ENCODE peak calls at places on chromosomes 12 and 14, in ten cellular contexts. K is neural crest cell, G is endothelial cell, X is OCI-LY7, B is osteoblast, C is astrocyte of the cerebellum, V is fibroblast of pulmonary artery, I is A673, O is foreskin fibroblast, F is upper lobe of right lung. N is an unnamed sample.

GRCh38 chr12:103392722-103393121 is 103.0 kb downstream of the C12orf42 start:
- DNase-seq in K (no peak), G (no peak), X (peak; percentile 40), I (no peak), B (no peak), V (no peak), O (no peak), F (no peak), C (no peak), N (no peak)

GRCh38 chr12:10012630-10013330 is 2.4 kb downstream of the CLEC12B start:
- DNase-seq in G (no peak), C (no peak), I (no peak), V (no peak), O (no peak), B (no peak), F (no peak), K (no peak), X (no peak), N (no peak)

GRCh38 chr12:1170411-1170810 is 179.4 kb downstream of the ERC1 start:
- DNase-seq in B (no peak), O (no peak), F (no peak), X (no peak), V (no peak), I (no peak), G (no peak), C (no peak), K (no peak), N (no peak)

GRCh38 chr12:83763425-83763824 is 1076.7 kb downstream of the TMTC2 start:
- DNase-seq in C (no peak), X (no peak), V (peak; percentile 10), B (no peak), F (no peak), K (no peak), G (no peak), O (no peak), I (no peak), N (no peak)

GRCh38 chr12:3420693-3421092 is 70.3 kb upstream of the PRMT8 start:
- DNase-seq in C (no peak), O (no peak), K (no peak), F (no peak), X (no peak), I (no peak), B (no peak), V (no peak), G (no peak), N (no peak)

GRCh38 chr14:45559626-45560025 is 306.6 kb upstream of the MIS18BP1 start:
- DNase-seq in C (no peak), X (no peak), B (no peak), K (no peak), F (no peak), G (no peak), V (no peak), I (no peak), O (no peak), N (no peak)

GRCh38 chr12:87667378-87667777 is 361.8 kb downstream of the C12orf50 start:
- DNase-seq in B (no peak), I (peak; percentile 49), K (no peak), X (peak; percentile 1), C (peak; percentile 46), F (no peak), G (no peak), O (no peak), V (peak; percentile 84), N (no peak)

GRCh38 chr12:15856097-15856982 is 25.8 kb upstream of the STRAP start:
- DNase-seq in K (peak; percentile 54), F (no peak), V (peak; percentile 86), B (no peak), O (peak; percentile 56), C (peak; percentile 60), I (peak; percentile 75), G (peak; percentile 49), X (peak; percentile 60), N (no peak)

GRCh38 chr14:50601405-50601804 is 41.5 kb downstream of the ATL1 start:
- DNase-seq in O (no peak), K (no peak), C (no peak), B (no peak), V (peak; percentile 13), F (no peak), G (no peak), I (no peak), X (no peak), N (no peak)

GRCh38 chr14:75040497-75040896 is 10.8 kb downstream of the MLH3 start:
- DNase-seq in I (no peak), B (no peak), C (no peak), F (no peak), V (no peak), O (no peak), G (no peak), X (no peak), K (no peak), N (no peak)

DNA sequence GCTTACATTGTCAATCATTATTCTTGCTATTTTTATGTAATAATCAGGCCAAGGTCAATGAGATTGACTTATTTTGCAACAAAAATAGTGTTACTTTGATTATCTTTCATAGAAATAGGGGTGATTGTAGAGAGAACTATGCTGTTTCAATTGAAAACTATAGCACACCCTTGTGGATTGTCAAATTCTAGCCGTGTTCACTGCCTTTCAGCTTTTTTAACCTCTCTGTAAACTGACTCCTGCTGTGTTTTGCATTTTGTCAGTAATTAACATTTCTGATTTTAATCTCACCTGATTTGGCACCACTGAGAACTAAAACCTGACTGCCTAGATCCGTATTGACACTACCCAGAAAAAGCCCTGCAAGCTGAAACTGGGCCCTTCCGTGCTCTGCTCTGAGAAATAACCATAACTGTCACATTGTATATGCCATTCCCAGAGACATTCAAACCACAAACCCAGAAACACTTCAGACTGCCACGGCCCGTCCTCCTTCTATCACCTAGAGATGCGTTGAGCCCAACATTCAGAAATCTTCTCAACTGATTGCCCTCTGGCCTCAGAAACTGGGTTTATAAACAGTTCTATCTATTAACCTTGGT is 26.6 kb upstream of the ETV6 start:
- DNase-seq in I (peak; percentile 29), O (no peak), V (no peak), F (no peak), K (no peak), C (no peak), X (peak; percentile 46), B (no peak), G (no peak), N (no peak)
- TF ChIP-seq CTCF in I (peak; percentile 52), O (peak; percentile 47), V (peak; percentile 26), F (peak; percentile 22), K (no peak), C (peak; percentile 4), X (peak; percentile 77), B (peak; percentile 29), G (no peak), N (peak; percentile 42)

GRCh38 chr14:22472466-22472865 is 116.6 kb downstream of the DAD1 start:
- DNase-seq in I (peak; percentile 82), C (no peak), O (no peak), X (no peak), K (no peak), G (no peak), B (no peak), V (no peak), F (no peak), N (no peak)

GRCh38 chr14:22474730-22475351 is 114.2 kb downstream of the DAD1 start:
- DNase-seq in F (no peak), X (peak; percentile 44), C (no peak), O (peak; percentile 6), V (peak; percentile 39), I (peak; percentile 53), K (no peak), B (no peak), G (no peak), N (no peak)

GRCh38 chr14:22469541-22470303 is 119.3 kb downstream of the DAD1 start:
- DNase-seq in X (no peak), K (no peak), I (no peak), V (no peak), B (no peak), F (no peak), C (no peak), G (no peak), O (no peak), N (no peak)

GRCh38 chr14:22472935-22473854 is 115.8 kb downstream of the DAD1 start:
- DNase-seq in O (peak; percentile 17), B (peak; percentile 77), I (peak; percentile 89), C (peak; percentile 67), K (peak; percentile 45), F (no peak), V (peak; percentile 76), X (peak; percentile 89), G (peak; percentile 46), N (no peak)

DNA sequence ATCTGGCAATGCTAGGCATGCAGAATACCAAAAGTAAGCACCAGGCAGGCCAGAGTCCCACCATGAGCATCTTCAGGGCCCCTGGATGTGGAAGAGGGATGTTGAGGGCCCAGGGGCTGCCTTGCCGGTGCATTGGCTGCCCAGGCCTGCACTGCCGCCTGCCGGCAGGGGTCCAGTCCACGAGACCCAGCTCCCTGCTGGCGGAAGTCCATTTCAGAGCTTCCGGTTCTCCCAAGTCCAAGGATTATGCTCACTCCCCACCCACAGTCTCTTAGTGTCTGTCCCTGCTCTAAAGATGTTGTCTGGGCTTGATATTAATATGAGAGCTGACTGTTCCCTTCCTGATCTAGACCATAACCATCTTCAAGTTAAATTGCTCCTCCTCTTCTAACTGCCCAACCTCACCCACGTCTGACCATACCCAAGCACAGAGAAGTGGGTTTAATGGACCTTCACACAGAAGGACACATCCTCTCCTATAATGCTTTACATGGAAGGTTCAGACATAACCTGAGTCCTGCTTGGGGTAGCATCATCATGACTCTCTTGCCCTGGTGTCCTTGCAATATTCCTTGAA is 117.4 kb downstream of the DAD1 start:
- DNase-seq in F (peak; percentile 79), G (peak; percentile 55), O (peak; percentile 5), K (peak; percentile 44), B (peak; percentile 82), X (peak; percentile 84), V (peak; percentile 65), C (no peak), I (peak; percentile 92), N (no peak)
- TF ChIP-seq CTCF in F (peak; percentile 52), G (peak; percentile 52), O (peak; percentile 28), K (peak; percentile 65), B (peak; percentile 54), X (peak; percentile 91), V (peak; percentile 67), C (peak; percentile 51), I (peak; percentile 89), N (peak; percentile 63)

GRCh38 chr12:113786107-113786506 is 180.0 kb downstream of the RBM19 start:
- DNase-seq in I (no peak), O (no peak), X (no peak), F (no peak), G (no peak), C (no peak), V (peak; percentile 10), K (no peak), B (no peak), N (no peak)
- TF ChIP-seq CTCF in I (no peak), O (no peak), X (peak; percentile 43), F (no peak), G (no peak), C (no peak), V (no peak), K (no peak), B (no peak), N (no peak)

DNA sequence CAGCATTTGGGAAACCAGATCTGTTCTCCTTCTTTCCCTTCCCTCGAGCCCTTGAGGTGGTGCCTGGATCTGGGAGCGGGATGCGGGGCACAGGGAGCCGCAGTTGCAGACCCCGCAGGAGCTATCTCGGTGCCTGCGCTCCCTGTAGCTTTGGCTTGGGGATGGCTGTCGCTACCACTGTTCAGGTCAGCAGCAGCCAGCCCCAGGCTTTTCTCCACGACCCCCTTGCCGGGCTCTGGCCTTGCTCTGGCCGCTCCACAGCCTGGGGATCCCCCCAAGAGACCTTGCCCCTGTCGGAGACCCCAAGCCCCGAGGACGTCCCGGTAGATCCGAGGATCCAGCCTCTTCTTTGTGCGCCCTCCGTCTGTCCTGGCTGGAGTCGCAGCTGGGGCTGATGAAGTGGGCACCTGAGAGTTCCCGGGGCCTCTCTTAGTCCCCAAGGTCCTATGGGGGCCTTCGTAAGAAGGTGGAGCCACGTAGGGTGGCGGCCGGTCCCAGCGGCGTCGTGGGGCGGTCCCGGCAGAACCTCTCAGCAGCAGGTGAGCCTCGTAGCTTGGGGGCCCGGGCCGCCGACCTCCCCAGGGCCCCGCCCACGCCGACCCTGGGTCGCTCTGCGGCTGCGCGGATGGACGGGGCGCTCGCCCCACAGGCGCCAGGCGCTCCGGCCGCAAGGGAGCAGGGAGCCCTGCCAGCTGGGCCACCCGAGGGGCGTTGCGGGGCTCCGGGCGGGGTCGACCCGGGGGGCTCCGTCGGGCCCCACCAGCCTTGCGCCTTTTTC is 1.3 kb downstream of the DDN start:
- DNase-seq in C (no peak), B (peak; percentile 93), X (no peak), G (peak; percentile 43), O (no peak), K (no peak), I (no peak), V (no peak), F (no peak), N (no peak)
- TF ChIP-seq CTCF in C (no peak), B (no peak), X (no peak), G (no peak), O (no peak), K (no peak), I (no peak), V (no peak), F (no peak), N (no peak)